ENCODE peak calls at places on chromosomes 11 and 22, in seven cellular contexts. B is mammary epithelial cell; O is dorsolateral prefrontal cortex; H is nucleus accumbens; A is NCI-H2081; T is stimulated activated CD4-positive, alpha-beta T cell treated with anti-CD3 and anti-CD28 coated beads, Interleukin-1b, Interleukin-23, amount 100 ng/mL, for 24 hours; U is neuronal stem cell. K is an unnamed sample.

GRCh38 chr11:73612601-73613137 is 14.8 kb upstream of the FAM168A start:
- DNase-seq in B (peak; percentile 77), O (no peak), H (no peak), A (no peak), T (no peak), U (no peak), K (no peak)

GRCh38 chr11:89355649-89356048 is 135.5 kb downstream of the NOX4 start:
- DNase-seq in B (peak; percentile 72), O (no peak), H (no peak), A (no peak), T (no peak), U (no peak), K (no peak)

GRCh38 chr11:12784987-12785386 is 110.8 kb downstream of the TEAD1 start:
- DNase-seq in B (no peak), O (no peak), H (no peak), A (no peak), T (no peak), U (no peak), K (no peak)

GRCh38 chr11:6742260-6742659 is 29.5 kb downstream of the OR2AG2 start:
- DNase-seq in B (no peak), O (no peak), H (no peak), A (no peak), T (peak; percentile 20), U (no peak), K (no peak)

GRCh38 chr11:2380807-2381350 is 3.8 kb downstream of the CD81 start:
- DNase-seq in B (no peak), O (peak; percentile 66), H (no peak), A (no peak), T (no peak), U (no peak), K (peak; percentile 64)

GRCh38 chr11:102458531-102458930 is 6.0 kb upstream of the TMEM123 start:
- DNase-seq in B (no peak), O (no peak), H (no peak), A (no peak), T (no peak), U (no peak), K (no peak)

GRCh38 chr11:88398372-88399140 is 61.0 kb upstream of the CTSC start:
- DNase-seq in B (peak; percentile 94), O (no peak), H (no peak), A (no peak), T (no peak), U (no peak), K (no peak)

GRCh38 chr11:11583801-11584445 is 37.9 kb downstream of the GALNT18 start:
- DNase-seq in B (no peak), O (no peak), H (no peak), A (no peak), T (no peak), U (no peak), K (no peak)

GRCh38 chr11:88310246-88310645 is 27.3 kb downstream of the CTSC start:
- DNase-seq in B (peak; percentile 47), O (no peak), H (no peak), A (no peak), T (no peak), U (no peak), K (no peak)

GRCh38 chr11:76666408-76666807 is 4.1 kb downstream of the LRRC32 start:
- DNase-seq in B (no peak), O (peak; percentile 16), H (no peak), A (no peak), T (no peak), U (no peak), K (no peak)

GRCh38 chr11:2942872-2943710 is 13.9 kb upstream of the PHLDA2 start:
- DNase-seq in B (no peak), O (no peak), H (no peak), A (no peak), T (no peak), U (no peak), K (no peak)

GRCh38 chr22:49971232-49972162 is 10.9 kb downstream of the PIM3 start:
- DNase-seq in B (no peak), O (peak; percentile 82), H (peak; percentile 37), A (no peak), T (peak; percentile 81), U (no peak), K (peak; percentile 69)

GRCh38 chr11:843086-843704 is 543 bp downstream of the TSPAN4 start:
- DNase-seq in B (no peak), O (no peak), H (no peak), A (no peak), T (no peak), U (no peak), K (no peak)

GRCh38 chr11:10599388-10600175 is 31.1 kb upstream of the LYVE1 start:
- DNase-seq in B (no peak), O (no peak), H (no peak), A (no peak), T (no peak), U (no peak), K (no peak)

GRCh38 chr11:12079726-12080556 is 30.4 kb upstream of the MICAL2 start:
- DNase-seq in B (peak; percentile 98), O (peak; percentile 55), H (no peak), A (no peak), T (no peak), U (no peak), K (peak; percentile 34)

GRCh38 chr22:25942989-25943411 is 201.0 kb downstream of the MYO18B start:
- DNase-seq in B (no peak), O (peak; percentile 76), H (peak; percentile 44), A (peak; percentile 95), T (no peak), U (no peak), K (peak; percentile 31)

GRCh38 chr22:28373841-28374240 is 305.8 kb downstream of the TTC28 start:
- DNase-seq in B (no peak), O (no peak), H (no peak), A (no peak), T (no peak), U (no peak), K (no peak)

GRCh38 chr22:43546186-43546585 is 134.4 kb downstream of the MPPED1 start:
- DNase-seq in B (no peak), O (no peak), H (no peak), A (no peak), T (no peak), U (no peak), K (no peak)

GRCh38 chr22:20243545-20244249 is 24.4 kb downstream of the RTN4R start:
- DNase-seq in B (peak; percentile 44), O (peak; percentile 85), H (peak; percentile 53), A (peak; percentile 86), T (peak; percentile 52), U (no peak), K (no peak)

GRCh38 chr11:69799582-69799981 is 19.6 kb downstream of the FGF3 start:
- DNase-seq in B (peak; percentile 21), O (no peak), H (no peak), A (no peak), T (no peak), U (no peak), K (no peak)

GRCh38 chr11:8652140-8652539 is 30.3 kb downstream of the TRIM66 start:
- DNase-seq in B (peak; percentile 86), O (no peak), H (no peak), A (no peak), T (no peak), U (no peak), K (no peak)

GRCh38 chr11:1040428-1041148 is 4.1 kb upstream of the MUC6 start:
- DNase-seq in B (no peak), O (no peak), H (no peak), A (no peak), T (no peak), U (no peak), K (no peak)

GRCh38 chr11:40037005-40037404 is 1422.4 kb downstream of the LRRC4C start:
- DNase-seq in B (no peak), O (no peak), H (no peak), A (no peak), T (no peak), U (no peak), K (no peak)

GRCh38 chr11:106369224-106369623 is 291.8 kb downstream of the AASDHPPT start:
- DNase-seq in B (no peak), O (no peak), H (no peak), A (no peak), T (no peak), U (no peak), K (no peak)

GRCh38 chr22:41842996-41843970 is 10.4 kb downstream of the SREBF2 start:
- DNase-seq in B (no peak), O (no peak), H (no peak), A (no peak), T (no peak), U (no peak), K (no peak)

GRCh38 chr11:125951731-125952130 is 5.9 kb downstream of the VSIG10L2 start:
- DNase-seq in B (no peak), O (no peak), H (no peak), A (no peak), T (no peak), U (no peak), K (no peak)

GRCh38 chr22:44366372-44367310 is 53.9 kb upstream of the SHISAL1 start:
- DNase-seq in B (no peak), O (peak; percentile 12), H (no peak), A (no peak), T (no peak), U (no peak), K (no peak)

GRCh38 chr22:24965822-24966626 is 13.5 kb downstream of the KIAA1671 start:
- DNase-seq in B (peak; percentile 92), O (no peak), H (no peak), A (no peak), T (no peak), U (no peak), K (peak; percentile 48)

GRCh38 chr11:73388241-73389133 is 12.3 kb downstream of the RELT start:
- DNase-seq in B (no peak), O (no peak), H (no peak), A (peak; percentile 11), T (no peak), U (no peak), K (no peak)

K was measured in tibial nerve.